ENCODE peak calls at places on chromosome 21, in six cellular contexts. N is NCI-H2171; J is fibroblast of mammary gland; Y is lower leg skin; C is activated T-cell treated with anti-CD3 and anti-CD28 coated beads, Interleukin-2, amount 50 U/mL, for 72 hours; A is breast epithelium. G is an unnamed sample.

GRCh38 chr21:46361937-46362336 is 38.0 kb downstream of the PCNT start:
- DNase-seq in N (no peak), J (no peak), Y (no peak), C (no peak), A (no peak), G (no peak)

GRCh38 chr21:35190201-35190701 is 141.1 kb upstream of the RUNX1 start:
- DNase-seq in N (no peak), J (peak), Y (no peak), C (no peak), A (no peak), G (peak)

GRCh38 chr21:42685036-42685435 is 31.6 kb downstream of the PDE9A start:
- DNase-seq in N (no peak), J (no peak), Y (no peak), C (peak), A (no peak), G (no peak)

GRCh38 chr21:45618846-45619485 is 24.6 kb upstream of the PCBP3 start:
- DNase-seq in N (no peak), J (peak), Y (peak), C (no peak), A (peak), G (peak)

GRCh38 chr21:14388282-14388681 is 5.3 kb upstream of the HSPA13 start:
- DNase-seq in N (no peak), J (no peak), Y (no peak), C (no peak), A (no peak), G (no peak)

GRCh38 chr21:25936776-25937175 is 202.0 kb downstream of the GABPA start:
- DNase-seq in N (no peak), J (peak), Y (no peak), C (no peak), A (no peak), G (peak)

GRCh38 chr21:37793660-37794059 is 122.6 kb downstream of the KCNJ6 start:
- DNase-seq in N (no peak), J (no peak), Y (no peak), C (no peak), A (no peak), G (peak)

GRCh38 chr21:36028127-36029069 is 31.9 kb downstream of the SETD4 start:
- DNase-seq in N (peak), J (peak), Y (peak), C (peak), A (peak), G (peak)

GRCh38 chr21:31420354-31420753 is 76.3 kb upstream of the TIAM1 start:
- DNase-seq in N (no peak), J (no peak), Y (no peak), C (no peak), A (no peak), G (no peak)

GRCh38 chr21:42704861-42705260 is 51.4 kb downstream of the PDE9A start:
- DNase-seq in N (no peak), J (no peak), Y (peak), C (no peak), A (no peak), G (no peak)

GRCh38 chr21:45258476-45258875 is 29.2 kb downstream of the POFUT2 start:
- DNase-seq in N (no peak), J (peak), Y (peak), C (no peak), A (peak), G (no peak)

GRCh38 chr21:32578107-32578691 is 7.1 kb downstream of the TCP10L start:
- DNase-seq in N (no peak), J (peak), Y (peak), C (peak), A (no peak), G (no peak)

GRCh38 chr21:38171723-38172344 is 85.0 kb upstream of the KCNJ15 start:
- DNase-seq in N (no peak), J (peak), Y (no peak), C (no peak), A (no peak), G (peak)

GRCh38 chr21:45482899-45483821 is 59.1 kb downstream of the SLC19A1 start:
- DNase-seq in N (no peak), J (no peak), Y (no peak), C (peak), A (no peak), G (no peak)

G was measured in amniotic epithelial cell.